ENCODE peak calls at places on chromosomes 5 and 9, in nine cellular contexts. I is foreskin fibroblast; C is adrenal gland; Q is astrocyte of the cerebellum; L is cardiac muscle cell; T is GM10248; Z is hepatic stellate cell; J is activated naive CD8-positive, alpha-beta T cell treated with anti-CD3 and anti-CD28 coated beads, Interleukin-2, amount 50 U/mL, for 24 hours; G is activated T-cell treated with anti-CD3 and anti-CD28 coated beads for 1 hour. E is an unnamed sample.

GRCh38 chr9:136805207-136805740 is 2.5 kb upstream of the RABL6 start:
- DNase-seq in Q (no peak), L (no peak), G (no peak), Z (no peak), C (no peak), T (no peak), I (no peak), J (no peak), E (no peak)

GRCh38 chr9:96020822-96021615 is 145.5 kb downstream of the ERCC6L2 start:
- DNase-seq in L (peak; percentile 45), C (no peak), I (peak; percentile 52), Z (no peak), T (peak; percentile 50), Q (no peak), J (peak; percentile 64), G (peak; percentile 42), E (no peak)

GRCh38 chr9:127035948-127036347 is 86.5 kb downstream of the ANGPTL2 start:
- DNase-seq in T (no peak), L (no peak), Q (peak; percentile 56), C (no peak), Z (no peak), J (no peak), I (peak; percentile 42), G (no peak), E (no peak)

GRCh38 chr5:160418561-160419457 is at the start of gene SLU7:
- DNase-seq in Z (peak; percentile 89), G (peak; percentile 88), T (peak; percentile 93), L (peak; percentile 96), Q (peak; percentile 93), C (peak; percentile 95), I (peak; percentile 98), J (peak; percentile 97), E (peak; percentile 89)

GRCh38 chr9:94800424-94801117 is 74.1 kb downstream of the AOPEP start:
- DNase-seq in Z (no peak), I (peak; percentile 42), C (no peak), L (no peak), G (no peak), Q (no peak), J (no peak), T (no peak), E (no peak)

GRCh38 chr9:115212832-115213231 is 94.9 kb upstream of the TNC start:
- DNase-seq in Q (no peak), T (no peak), G (no peak), I (no peak), Z (no peak), L (no peak), C (no peak), J (no peak), E (no peak)

GRCh38 chr5:176144508-176144907 is 93.7 kb upstream of the SIMC1 start:
- DNase-seq in I (no peak), T (no peak), J (no peak), G (no peak), Q (no peak), Z (no peak), L (no peak), C (no peak), E (no peak)

GRCh38 chr5:95519681-95520080 is 35.1 kb downstream of the SKIC3 start:
- DNase-seq in L (no peak), I (no peak), Z (no peak), Q (no peak), J (no peak), T (no peak), C (no peak), G (no peak), E (no peak)

GRCh38 chr9:33318781-33319180 is 28.5 kb downstream of the NFX1 start:
- DNase-seq in Q (no peak), I (no peak), Z (no peak), T (no peak), G (no peak), L (no peak), J (no peak), C (no peak), E (no peak)

GRCh38 chr5:56246769-56247168 is 13.6 kb upstream of the ANKRD55 start:
- DNase-seq in C (no peak), J (no peak), T (no peak), L (no peak), Q (no peak), I (no peak), Z (no peak), G (no peak), E (no peak)

GRCh38 chr5:75044406-75044805 is 8.0 kb downstream of the GCNT4 start:
- DNase-seq in L (no peak), G (no peak), C (peak; percentile 88), Z (no peak), J (no peak), T (no peak), I (no peak), Q (no peak), E (no peak)

GRCh38 chr5:62690421-62690820 is 111.8 kb downstream of the LRRC70 start:
- DNase-seq in Q (no peak), G (no peak), Z (no peak), J (no peak), T (no peak), I (no peak), C (no peak), L (no peak), E (no peak)

GRCh38 chr9:90960941-90961340 is 159.3 kb downstream of the SYK start:
- DNase-seq in G (no peak), I (no peak), C (no peak), T (no peak), Z (no peak), L (no peak), Q (no peak), J (no peak), E (no peak)

GRCh38 chr9:114446036-114446435 is 58.3 kb upstream of the AKNA start:
- DNase-seq in J (no peak), L (no peak), G (no peak), T (no peak), Q (peak; percentile 1), I (peak; percentile 66), C (no peak), Z (peak; percentile 48), E (no peak)

GRCh38 chr9:97803167-97804058 is 49.6 kb upstream of the FOXE1 start:
- DNase-seq in L (peak; percentile 83), T (peak; percentile 92), Z (peak; percentile 82), I (peak; percentile 71), J (peak; percentile 71), G (peak; percentile 69), C (peak; percentile 75), Q (no peak), E (no peak)

GRCh38 chr5:155651-156410 is 35.5 kb upstream of the LRRC14B start:
- DNase-seq in Z (no peak), C (no peak), T (no peak), G (no peak), I (no peak), Q (no peak), L (no peak), J (no peak), E (no peak)

GRCh38 chr5:40442346-40442745 is 237.4 kb upstream of the PTGER4 start:
- DNase-seq in Q (peak; percentile 20), Z (peak; percentile 22), I (peak; percentile 63), C (no peak), T (no peak), L (no peak), J (no peak), G (no peak), E (no peak)

GRCh38 chr9:108191065-108191464 is 664.7 kb downstream of the ACTL7B start:
- DNase-seq in L (no peak), Q (no peak), C (no peak), G (no peak), I (peak; percentile 17), T (no peak), Z (no peak), J (no peak), E (no peak)

GRCh38 chr5:127804886-127805426 is 101.8 kb downstream of the CCDC192 start:
- DNase-seq in L (no peak), J (no peak), G (no peak), T (no peak), I (peak; percentile 66), C (no peak), Q (no peak), Z (peak; percentile 5), E (no peak)